ENCODE peak calls at places on chromosome 20, in six cellular contexts. One of them, this sample, is unnamed.

GRCh38 chr20:13800728-13801134 is 15.9 kb downstream of the NDUFAF5 start:
- DNase-seq in CD4-positive, alpha-beta T cell: no peak
- DNase-seq in pancreas: peak
- DNase-seq in fibroblast of lung: peak
- DNase-seq in ovary: peak
- DNase-seq in AG04450: peak
- DNase-seq in this sample: no peak

GRCh38 chr20:382291-383115 is 1.9 kb downstream of the TRIB3 start:
- DNase-seq in fibroblast of lung: no peak
- DNase-seq in pancreas: no peak
- DNase-seq in ovary: no peak
- DNase-seq in AG04450: no peak
- DNase-seq in CD4-positive, alpha-beta T cell: no peak
- DNase-seq in this sample: no peak

GRCh38 chr20:63268671-63269439 is 3.8 kb upstream of the ARFGAP1 start:
- DNase-seq in fibroblast of lung: peak
- DNase-seq in pancreas: no peak
- DNase-seq in AG04450: no peak
- DNase-seq in ovary: no peak
- DNase-seq in CD4-positive, alpha-beta T cell: no peak
- DNase-seq in this sample: no peak

GRCh38 chr20:62899633-62900051 is 26.7 kb downstream of the DIDO1 start:
- DNase-seq in CD4-positive, alpha-beta T cell: no peak
- DNase-seq in pancreas: no peak
- DNase-seq in AG04450: no peak
- DNase-seq in fibroblast of lung: no peak
- DNase-seq in ovary: no peak
- DNase-seq in this sample: no peak

GRCh38 chr20:50598074-50598473 is 87.9 kb downstream of the PTPN1 start:
- DNase-seq in ovary: no peak
- DNase-seq in AG04450: no peak
- DNase-seq in pancreas: no peak
- DNase-seq in fibroblast of lung: no peak
- DNase-seq in CD4-positive, alpha-beta T cell: no peak
- DNase-seq in this sample: no peak

GRCh38 chr20:51315390-51315789 is 227.1 kb downstream of the NFATC2 start:
- DNase-seq in CD4-positive, alpha-beta T cell: no peak
- DNase-seq in ovary: no peak
- DNase-seq in AG04450: no peak
- DNase-seq in fibroblast of lung: peak
- DNase-seq in pancreas: no peak
- DNase-seq in this sample: no peak

GRCh38 chr20:37257530-37257929 is 4.1 kb downstream of the GHRH start:
- DNase-seq in ovary: no peak
- DNase-seq in AG04450: no peak
- DNase-seq in CD4-positive, alpha-beta T cell: no peak
- DNase-seq in pancreas: no peak
- DNase-seq in fibroblast of lung: no peak
- DNase-seq in this sample: no peak

GRCh38 chr20:13554706-13555105 is 84.0 kb downstream of the TASP1 start:
- DNase-seq in fibroblast of lung: peak
- DNase-seq in pancreas: no peak
- DNase-seq in CD4-positive, alpha-beta T cell: no peak
- DNase-seq in ovary: no peak
- DNase-seq in AG04450: no peak
- DNase-seq in this sample: no peak

GRCh38 chr20:13220857-13221297 is at the start of gene ISM1:
- DNase-seq in pancreas: peak
- DNase-seq in ovary: no peak
- DNase-seq in fibroblast of lung: peak
- DNase-seq in CD4-positive, alpha-beta T cell: peak
- DNase-seq in AG04450: no peak
- DNase-seq in this sample: no peak

GRCh38 chr20:52448513-52448912 is 256.9 kb upstream of the ZFP64 start:
- DNase-seq in AG04450: no peak
- DNase-seq in ovary: no peak
- DNase-seq in pancreas: no peak
- DNase-seq in fibroblast of lung: no peak
- DNase-seq in CD4-positive, alpha-beta T cell: no peak
- DNase-seq in this sample: no peak

GRCh38 chr20:2816583-2817340 is 598 bp downstream of the TMEM239 start:
- DNase-seq in ovary: no peak
- DNase-seq in pancreas: no peak
- DNase-seq in fibroblast of lung: no peak
- DNase-seq in CD4-positive, alpha-beta T cell: no peak
- DNase-seq in AG04450: no peak
- DNase-seq in this sample: no peak

GRCh38 chr20:38473353-38473795 is 731 bp downstream of the RALGAPB start:
- DNase-seq in AG04450: no peak
- DNase-seq in CD4-positive, alpha-beta T cell: no peak
- DNase-seq in ovary: no peak
- DNase-seq in fibroblast of lung: peak
- DNase-seq in pancreas: peak
- DNase-seq in this sample: no peak

GRCh38 chr20:12591949-12592470 is 416.8 kb upstream of the SPTLC3 start:
- DNase-seq in CD4-positive, alpha-beta T cell: no peak
- DNase-seq in ovary: no peak
- DNase-seq in pancreas: no peak
- DNase-seq in AG04450: no peak
- DNase-seq in fibroblast of lung: no peak
- DNase-seq in this sample: no peak

GRCh38 chr20:61306935-61307475 is 54.9 kb downstream of the CDH4 start:
- DNase-seq in AG04450: no peak
- DNase-seq in ovary: no peak
- DNase-seq in CD4-positive, alpha-beta T cell: no peak
- DNase-seq in pancreas: no peak
- DNase-seq in fibroblast of lung: no peak
- DNase-seq in this sample: no peak

GRCh38 chr20:37397076-37397953 is 51.4 kb downstream of the SRC start:
- DNase-seq in pancreas: no peak
- DNase-seq in ovary: no peak
- DNase-seq in fibroblast of lung: peak
- DNase-seq in AG04450: no peak
- DNase-seq in CD4-positive, alpha-beta T cell: no peak
- DNase-seq in this sample: no peak

GRCh38 chr20:63859166-63859699 is 2.1 kb upstream of the ABHD16B start:
- DNase-seq in pancreas: no peak
- DNase-seq in fibroblast of lung: no peak
- DNase-seq in ovary: no peak
- DNase-seq in AG04450: no peak
- DNase-seq in CD4-positive, alpha-beta T cell: no peak
- DNase-seq in this sample: no peak

GRCh38 chr20:10369723-10370090 is 64.3 kb downstream of the MKKS start:
- DNase-seq in AG04450: no peak
- DNase-seq in ovary: peak
- DNase-seq in pancreas: no peak
- DNase-seq in fibroblast of lung: peak
- DNase-seq in CD4-positive, alpha-beta T cell: no peak
- DNase-seq in this sample: no peak

GRCh38 chr20:2918096-2919049 is 45.1 kb downstream of the PTPRA start:
- DNase-seq in AG04450: no peak
- DNase-seq in fibroblast of lung: no peak
- DNase-seq in ovary: no peak
- DNase-seq in pancreas: no peak
- DNase-seq in CD4-positive, alpha-beta T cell: no peak
- DNase-seq in this sample: no peak

GRCh38 chr20:43529457-43530153 is 22.1 kb downstream of the L3MBTL1 start:
- DNase-seq in CD4-positive, alpha-beta T cell: no peak
- DNase-seq in ovary: no peak
- DNase-seq in AG04450: no peak
- DNase-seq in pancreas: no peak
- DNase-seq in fibroblast of lung: no peak
- DNase-seq in this sample: no peak

GRCh38 chr20:41510224-41510623 is 108.0 kb downstream of the CHD6 start:
- DNase-seq in ovary: no peak
- DNase-seq in fibroblast of lung: no peak
- DNase-seq in CD4-positive, alpha-beta T cell: no peak
- DNase-seq in AG04450: no peak
- DNase-seq in pancreas: no peak
- DNase-seq in this sample: no peak

GRCh38 chr20:1820137-1821074 is 74.8 kb upstream of the SIRPA start:
- DNase-seq in AG04450: no peak
- DNase-seq in fibroblast of lung: peak
- DNase-seq in ovary: no peak
- DNase-seq in CD4-positive, alpha-beta T cell: no peak
- DNase-seq in pancreas: no peak
- DNase-seq in this sample: peak

GRCh38 chr20:51695574-51696303 is 72.5 kb downstream of the ATP9A start:
- DNase-seq in pancreas: no peak
- DNase-seq in fibroblast of lung: peak
- DNase-seq in AG04450: peak
- DNase-seq in CD4-positive, alpha-beta T cell: no peak
- DNase-seq in ovary: no peak
- DNase-seq in this sample: no peak

DNA sequence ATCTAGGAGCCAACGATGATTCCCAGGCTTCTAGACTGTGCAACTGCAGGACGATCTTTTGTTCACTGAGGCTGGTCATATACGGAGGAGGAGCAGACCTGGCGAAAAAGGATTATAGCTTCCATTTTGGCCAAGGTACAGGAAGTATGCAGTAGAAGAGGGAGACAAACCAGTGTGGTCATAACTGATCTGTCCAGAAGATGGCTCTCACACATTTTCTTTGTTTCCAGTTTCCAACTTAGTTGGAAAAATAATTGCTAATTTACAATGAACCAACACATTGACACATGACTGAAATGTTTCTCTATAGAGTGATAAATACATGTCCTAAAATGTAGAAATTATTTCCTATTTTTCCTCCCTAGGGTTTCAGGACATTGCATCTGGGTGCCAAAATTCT is 364.1 kb upstream of the BTBD3 start:
- DNase-seq in pancreas: no peak
- DNase-seq in ovary: no peak
- DNase-seq in AG04450: no peak
- DNase-seq in CD4-positive, alpha-beta T cell: no peak
- DNase-seq in fibroblast of lung: no peak
- DNase-seq in this sample: no peak
- TF ChIP-seq CTCF in pancreas: no peak
- TF ChIP-seq CTCF in ovary: no peak
- TF ChIP-seq CTCF in AG04450: peak
- TF ChIP-seq CTCF in CD4-positive, alpha-beta T cell: no peak
- TF ChIP-seq CTCF in fibroblast of lung: peak
- TF ChIP-seq CTCF in this sample: no peak

GRCh38 chr20:32823737-32824588 is 4.2 kb downstream of the MAPRE1 start:
- DNase-seq in CD4-positive, alpha-beta T cell: no peak
- DNase-seq in ovary: no peak
- DNase-seq in AG04450: no peak
- DNase-seq in pancreas: no peak
- DNase-seq in fibroblast of lung: peak
- DNase-seq in this sample: no peak

GRCh38 chr20:32820698-32821378 is 1.1 kb downstream of the MAPRE1 start:
- DNase-seq in pancreas: no peak
- DNase-seq in ovary: peak
- DNase-seq in AG04450: no peak
- DNase-seq in CD4-positive, alpha-beta T cell: no peak
- DNase-seq in fibroblast of lung: no peak
- DNase-seq in this sample: no peak

GRCh38 chr20:32822189-32822588 is 2.4 kb downstream of the MAPRE1 start:
- DNase-seq in pancreas: no peak
- DNase-seq in CD4-positive, alpha-beta T cell: no peak
- DNase-seq in AG04450: no peak
- DNase-seq in ovary: no peak
- DNase-seq in fibroblast of lung: no peak
- DNase-seq in this sample: no peak

GRCh38 chr20:32823078-32823477 is 3.3 kb downstream of the MAPRE1 start:
- DNase-seq in pancreas: no peak
- DNase-seq in ovary: no peak
- DNase-seq in CD4-positive, alpha-beta T cell: no peak
- DNase-seq in fibroblast of lung: peak
- DNase-seq in AG04450: peak
- DNase-seq in this sample: peak

GRCh38 chr20:32820000-32820697 is 395 bp downstream of the MAPRE1 start:
- DNase-seq in AG04450: no peak
- DNase-seq in fibroblast of lung: peak
- DNase-seq in ovary: peak
- DNase-seq in CD4-positive, alpha-beta T cell: peak
- DNase-seq in pancreas: peak
- DNase-seq in this sample: peak
- TF ChIP-seq CTCF in AG04450: no peak
- TF ChIP-seq CTCF in fibroblast of lung: no peak
- TF ChIP-seq CTCF in ovary: no peak
- TF ChIP-seq CTCF in CD4-positive, alpha-beta T cell: no peak
- TF ChIP-seq CTCF in pancreas: no peak
- TF ChIP-seq CTCF in this sample: no peak

DNA sequence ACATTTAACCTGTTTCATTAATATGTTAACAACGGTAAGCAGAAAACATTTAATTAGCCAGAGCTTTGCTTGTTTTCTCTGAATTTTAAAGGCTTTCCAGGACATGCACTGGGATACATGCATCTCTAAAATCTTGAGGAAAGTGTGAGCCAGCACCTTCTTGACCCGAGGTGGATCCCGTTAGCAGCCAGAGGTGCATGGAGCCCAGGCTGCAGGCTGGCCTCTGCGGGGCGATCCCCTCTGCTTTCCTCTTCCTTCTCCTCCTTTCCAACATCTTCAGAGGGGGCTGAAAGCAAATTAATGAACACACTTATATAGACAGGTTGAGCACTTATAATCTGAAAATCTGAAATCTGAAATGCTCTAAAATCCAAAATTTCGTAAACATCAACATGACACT is 128.7 kb upstream of the CST7 start:
- DNase-seq in fibroblast of lung: no peak
- DNase-seq in CD4-positive, alpha-beta T cell: no peak
- DNase-seq in ovary: no peak
- DNase-seq in AG04450: no peak
- DNase-seq in pancreas: no peak
- DNase-seq in this sample: no peak
- TF ChIP-seq CTCF in fibroblast of lung: no peak
- TF ChIP-seq CTCF in CD4-positive, alpha-beta T cell: no peak
- TF ChIP-seq CTCF in ovary: no peak
- TF ChIP-seq CTCF in AG04450: no peak
- TF ChIP-seq CTCF in pancreas: no peak
- TF ChIP-seq CTCF in this sample: no peak

DNA sequence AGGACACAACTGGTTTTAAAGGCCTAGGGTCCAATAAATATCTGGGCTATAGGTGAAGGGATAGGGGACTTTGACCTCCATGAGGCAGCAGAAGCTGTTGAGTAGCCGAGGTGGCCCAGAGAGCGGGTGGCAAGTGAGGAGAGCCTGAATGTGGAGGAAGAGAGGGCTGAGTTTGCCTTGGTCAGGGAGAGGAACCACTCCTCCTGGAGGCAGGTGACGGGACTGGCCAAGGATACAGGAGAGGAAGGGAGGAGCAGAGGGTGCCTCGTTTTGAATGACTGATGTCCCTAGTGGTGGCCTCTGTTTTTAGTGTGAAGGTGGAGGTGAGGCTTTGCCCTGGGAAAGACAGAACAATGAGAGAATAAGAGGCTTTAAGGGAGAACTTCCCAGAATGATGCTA is 19.1 kb upstream of the AAR2 start:
- DNase-seq in fibroblast of lung: no peak
- DNase-seq in ovary: no peak
- DNase-seq in AG04450: no peak
- DNase-seq in CD4-positive, alpha-beta T cell: no peak
- DNase-seq in pancreas: no peak
- DNase-seq in this sample: no peak
- TF ChIP-seq CTCF in fibroblast of lung: no peak
- TF ChIP-seq CTCF in ovary: no peak
- TF ChIP-seq CTCF in AG04450: no peak
- TF ChIP-seq CTCF in CD4-positive, alpha-beta T cell: no peak
- TF ChIP-seq CTCF in pancreas: no peak
- TF ChIP-seq CTCF in this sample: no peak